ENCODE peak calls at places on chromosomes 12 and 14, in six cellular contexts. I is activated T-cell treated with anti-CD3 and anti-CD28 coated beads for 1 hour, R is NCI-H510A treated with DMSO at 0.1 percent for 48 hours, E is choroid plexus epithelial cell, L is NCI-H1694, W is T follicular helper cell. Z is an unnamed sample.

GRCh38 chr12:104222981-104223380 is 7.4 kb downstream of the TXNRD1 start:
- DNase-seq in L (no peak), R (no peak), I (no peak), E (no peak), W (no peak), Z (no peak)

GRCh38 chr12:57610553-57611115 is 601 bp upstream of the ARHGEF25 start:
- DNase-seq in I (no peak), R (no peak), E (no peak), L (no peak), W (no peak), Z (no peak)

GRCh38 chr12:53252349-53252916 is 15.7 kb upstream of the ESPL1 start:
- DNase-seq in I (no peak), L (no peak), R (peak), W (no peak), E (peak), Z (no peak)

GRCh38 chr12:121916719-121917118 is 1.7 kb upstream of the CFAP251 start:
- DNase-seq in R (peak), I (no peak), W (no peak), E (peak), L (no peak), Z (no peak)

GRCh38 chr12:3154006-3154405 is 76.8 kb downstream of the TSPAN9 start:
- DNase-seq in I (no peak), W (no peak), R (no peak), L (no peak), E (no peak), Z (no peak)

GRCh38 chr14:61420326-61420725 is 98.9 kb downstream of the PRKCH start:
- DNase-seq in W (peak), L (no peak), R (peak), E (peak), I (peak), Z (peak)

GRCh38 chr12:40171501-40171900 is 53.3 kb upstream of the LRRK2 start:
- DNase-seq in L (no peak), E (peak), I (no peak), R (no peak), W (no peak), Z (no peak)

GRCh38 chr14:92917041-92917940 is 5.7 kb upstream of the CHGA start:
- DNase-seq in I (no peak), R (no peak), L (peak), W (no peak), E (no peak), Z (no peak)

GRCh38 chr12:93966516-93967133 is 181.8 kb upstream of the PLXNC1 start:
- DNase-seq in I (no peak), E (no peak), W (no peak), L (no peak), R (no peak), Z (no peak)

GRCh38 chr12:50536831-50537537 is 32.2 kb downstream of the DIP2B start:
- DNase-seq in E (no peak), I (no peak), L (no peak), R (no peak), W (no peak), Z (no peak)

GRCh38 chr12:42761601-42762350 is 172.2 kb upstream of the PRICKLE1 start:
- DNase-seq in L (no peak), R (no peak), E (peak), W (no peak), I (no peak), Z (no peak)

GRCh38 chr12:44930972-44931600 is 55.0 kb upstream of the NELL2 start:
- DNase-seq in L (peak), R (peak), W (no peak), I (no peak), E (peak), Z (peak)

GRCh38 chr12:93518725-93519124 is 51.4 kb downstream of the MRPL42 start:
- DNase-seq in E (peak), R (no peak), L (no peak), I (no peak), W (no peak), Z (no peak)

GRCh38 chr14:22555573-22556011 is 33.4 kb downstream of the DAD1 start:
- DNase-seq in I (no peak), L (no peak), R (no peak), W (peak), E (no peak), Z (no peak)

GRCh38 chr12:68007466-68007865 is 18.2 kb downstream of the IFNG-AS1 start:
- DNase-seq in I (no peak), R (no peak), W (no peak), L (no peak), E (peak), Z (no peak)

GRCh38 chr12:108214486-108214885 is 85.4 kb downstream of the WSCD2 start:
- DNase-seq in I (no peak), L (no peak), E (peak), R (no peak), W (no peak), Z (no peak)